ENCODE peak calls at places on chromosomes 11 and 22, in seven cellular contexts. D is esophagus muscularis mucosa, S is Peyer's patch, W is uterus, R is prostate gland, P is spleen, L is H1. I is an unnamed sample. For H3K27me3, the result is how much of the 10 kb centered on the place peaks cover.

GRCh38 chr11:45450189-45450588 is 164.0 kb upstream of the SYT13 start:
- DNase-seq in D (no peak), S (no peak), W (no peak), R (peak), P (no peak), L (no peak), I (no peak)

GRCh38 chr11:111565111-111565720 is 24.7 kb downstream of the LAYN start:
- DNase-seq in D (no peak), S (peak), W (peak), R (peak), P (no peak), L (peak), I (peak)

GRCh38 chr11:34916810-34917780 is 677 bp downstream of the PDHX start:
- DNase-seq in D (no peak), S (no peak), W (no peak), R (no peak), P (no peak), L (peak), I (no peak)

GRCh38 chr11:100914415-100914814 is 215.2 kb downstream of the PGR start:
- DNase-seq in D (no peak), S (no peak), W (no peak), R (no peak), P (no peak), L (no peak), I (no peak)

GRCh38 chr11:117300301-117300700 is 9.2 kb downstream of the BACE1-AS start:
- DNase-seq in D (no peak), S (no peak), W (peak), R (no peak), P (no peak), L (peak), I (peak)

GRCh38 chr11:102452461-102453285 is at the start of gene TMEM123:
- DNase-seq in D (peak), S (peak), W (peak), R (peak), P (peak), L (peak), I (peak)

GRCh38 chr11:44568706-44569473 is 3.4 kb downstream of the CD82 start:
- DNase-seq in D (peak), S (peak), W (peak), R (peak), P (peak), L (no peak), I (peak)

GRCh38 chr11:69645801-69646492 is 5.0 kb downstream of the CCND1 start:
- DNase-seq in D (no peak), S (no peak), W (no peak), R (no peak), P (peak), L (no peak), I (no peak)

GRCh38 chr11:48005878-48006277 is 25.5 kb downstream of the PTPRJ start:
- DNase-seq in D (no peak), S (no peak), W (no peak), R (no peak), P (peak), L (no peak), I (no peak)

GRCh38 chr11:1041936-1042608 is 5.6 kb upstream of the MUC6 start:
- DNase-seq in D (no peak), S (no peak), W (no peak), R (no peak), P (peak), L (no peak), I (no peak)

GRCh38 chr11:44066732-44067131 is 662 bp downstream of the ACCS start:
- DNase-seq in D (no peak), S (peak), W (peak), R (peak), P (no peak), L (no peak), I (no peak)

GRCh38 chr11:46930089-46930488 is 6.5 kb upstream of the CSTPP1 start:
- DNase-seq in D (no peak), S (no peak), W (no peak), R (no peak), P (no peak), L (no peak), I (no peak)

GRCh38 chr11:116701876-116702275 is 70.9 kb downstream of the BUD13 start:
- DNase-seq in D (no peak), S (no peak), W (no peak), R (no peak), P (no peak), L (no peak), I (no peak)

GRCh38 chr22:30829901-30830550 is 135.4 kb downstream of the OSBP2 start:
- DNase-seq in D (no peak), S (no peak), W (no peak), R (no peak), P (no peak), L (peak), I (no peak)

GRCh38 chr22:27139935-27140493 is 482.6 kb downstream of the MIAT start:
- DNase-seq in D (no peak), S (no peak), W (peak), R (no peak), P (no peak), L (no peak), I (peak)

GRCh38 chr11:34190192-34191139 is 85.0 kb downstream of the NAT10 start:
- DNase-seq in D (no peak), S (no peak), W (no peak), R (no peak), P (no peak), L (no peak), I (no peak)

GRCh38 chr22:41699264-41700104 is at the start of gene MEI1:
- DNase-seq in D (no peak), S (peak), W (peak), R (peak), P (peak), L (peak), I (peak)

GRCh38 chr11:62402226-62402625 is 16.6 kb upstream of the SCGB1A1 start:
- DNase-seq in D (no peak), S (peak), W (peak), R (no peak), P (peak), L (no peak), I (peak)

GRCh38 chr22:37701121-37701786 is 4.4 kb downstream of the TRIOBP start:
- DNase-seq in D (no peak), S (no peak), W (no peak), R (no peak), P (no peak), L (no peak), I (no peak)

GRCh38 chr11:129814244-129814992 is 1.2 kb upstream of the TMEM45B start:
- DNase-seq in D (no peak), S (no peak), W (no peak), R (no peak), P (peak), L (no peak), I (no peak)

GRCh38 chr22:39117585-39118191 is 20.6 kb downstream of the APOBEC3H start:
- DNase-seq in D (no peak), S (peak), W (no peak), R (peak), P (peak), L (no peak), I (no peak)

GRCh38 chr11:65477271-65478029 is 21.4 kb upstream of the MALAT1 start:
- DNase-seq in D (peak), S (peak), W (peak), R (peak), P (peak), L (peak), I (peak)

GRCh38 chr22:42294034-42294985 is 23.9 kb upstream of the TCF20 start:
- DNase-seq in D (no peak), S (peak), W (no peak), R (peak), P (no peak), L (peak), I (peak)

GRCh38 chr11:29623144-29623722 is 393.6 kb downstream of the KCNA4 start:
- DNase-seq in D (no peak), S (no peak), W (no peak), R (no peak), P (no peak), L (peak), I (no peak)

GRCh38 chr11:110432713-110433392 is 3.1 kb downstream of the FDX1 start:
- DNase-seq in D (no peak), S (no peak), W (no peak), R (no peak), P (no peak), L (no peak), I (no peak)

GRCh38 chr11:23284626-23285025 is 424.4 kb upstream of the CCDC179 start:
- DNase-seq in D (no peak), S (no peak), W (no peak), R (no peak), P (no peak), L (no peak), I (no peak)

GRCh38 chr11:76769645-76770586 is 13.2 kb upstream of the TSKU start:
- DNase-seq in D (no peak), S (peak), W (no peak), R (no peak), P (peak), L (no peak), I (no peak)

GRCh38 chr11:83864412-83865057 is 578.4 kb upstream of the CCDC90B start:
- DNase-seq in D (no peak), S (no peak), W (no peak), R (no peak), P (no peak), L (no peak), I (no peak)

GRCh38 chr22:19132693-19133400 is 1.7 kb downstream of the TSSK2 start:
- DNase-seq in D (no peak), S (no peak), W (no peak), R (no peak), P (no peak), L (no peak), I (no peak)

GRCh38 chr11:5196067-5196466 is 4.4 kb downstream of the OR51V1 start:
- DNase-seq in D (no peak), S (no peak), W (no peak), R (no peak), P (no peak), L (no peak), I (no peak)
- TF ChIP-seq CTCF in D (no peak), S (no peak), W (no peak), R (no peak), P (no peak), L (no peak), I (no peak)

GRCh38 chr11:131157678-131158077 is 212.7 kb upstream of the NTM start:
- DNase-seq in D (no peak), S (no peak), W (no peak), R (no peak), P (no peak), L (no peak), I (no peak)

DNA sequence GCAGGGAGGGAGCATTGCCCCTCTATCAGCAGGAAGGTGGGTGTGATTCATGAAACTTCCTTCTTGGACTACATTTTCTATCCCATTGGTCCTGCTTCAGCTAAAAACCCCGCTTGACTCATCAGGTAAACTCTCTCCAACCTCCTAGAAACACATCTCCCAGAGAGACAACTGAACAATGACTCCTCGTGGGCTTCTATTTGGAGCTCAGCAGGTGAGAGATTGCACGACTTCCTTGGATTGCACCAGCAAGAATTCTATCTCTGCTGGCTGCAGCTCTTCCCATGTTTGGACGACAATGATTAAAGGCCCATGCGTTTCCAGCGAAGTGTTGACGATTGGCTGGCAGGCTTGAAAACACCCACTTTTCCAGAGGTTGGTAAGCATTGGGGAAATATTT is 216.1 kb upstream of the NTM start:
- DNase-seq in D (no peak), S (no peak), W (no peak), R (no peak), P (no peak), L (no peak), I (no peak)
- H3K27me3 ChIP-seq in D (under half), S (under half), W (under half), R (under half), P (under half), L (under half), I (under half)

DNA sequence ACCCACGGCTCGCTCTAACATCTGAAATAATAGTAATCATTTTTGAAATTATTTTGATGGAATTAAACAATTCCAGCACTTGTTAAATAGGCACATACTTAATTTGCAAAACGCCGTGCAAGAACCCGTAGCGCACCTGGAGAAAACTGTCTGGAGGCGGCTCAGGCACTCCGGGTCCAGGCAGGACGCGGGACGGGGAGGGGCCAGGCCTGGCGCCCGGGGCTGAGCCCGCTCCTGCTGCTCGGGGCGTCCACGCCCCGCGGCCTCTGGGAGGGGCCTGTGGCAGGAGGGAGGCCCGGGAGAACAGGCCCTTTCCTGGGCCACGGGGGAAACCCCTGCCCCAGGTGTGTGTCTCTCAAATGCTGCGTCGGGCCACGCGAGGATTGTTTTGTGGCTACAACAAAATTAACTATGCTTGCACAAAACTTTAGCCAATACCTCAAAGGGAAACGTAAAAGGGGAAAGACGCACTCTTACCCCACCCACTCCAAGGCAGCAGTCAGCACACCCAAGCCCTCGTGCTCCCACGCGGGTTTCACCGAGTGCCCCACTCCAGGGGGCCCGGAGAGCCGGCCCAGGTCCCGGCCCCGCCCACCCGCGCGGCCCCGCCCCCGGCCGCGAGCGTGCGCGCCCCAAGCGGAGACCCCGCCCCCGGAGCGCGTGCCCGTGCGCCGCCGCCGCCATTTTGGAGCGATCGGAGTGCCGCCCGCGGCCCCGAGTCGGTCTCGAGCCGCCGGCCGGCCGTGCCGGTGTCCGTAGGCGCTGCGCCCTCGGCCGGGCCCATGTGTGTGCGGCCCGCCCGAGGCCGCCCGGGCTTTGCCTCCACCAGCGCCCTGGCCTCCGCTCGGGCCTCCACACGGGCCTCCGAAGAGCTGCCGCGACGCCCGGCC is at the start of gene PPP6R2:
- DNase-seq in D (no peak), S (peak), W (peak), R (peak), P (peak), L (peak), I (peak)
- TF ChIP-seq POLR2A in D (no peak), S (peak), W (no peak), R (peak), P (peak), L (no peak), I (peak)

GRCh38 chr11:2194877-2195755 is 23.5 kb upstream of the TH start:
- DNase-seq in D (no peak), S (peak), W (no peak), R (no peak), P (no peak), L (peak), I (no peak)
- TF ChIP-seq CTCF in D (peak), S (peak), W (peak), R (peak), P (peak), L (peak), I (peak)

DNA sequence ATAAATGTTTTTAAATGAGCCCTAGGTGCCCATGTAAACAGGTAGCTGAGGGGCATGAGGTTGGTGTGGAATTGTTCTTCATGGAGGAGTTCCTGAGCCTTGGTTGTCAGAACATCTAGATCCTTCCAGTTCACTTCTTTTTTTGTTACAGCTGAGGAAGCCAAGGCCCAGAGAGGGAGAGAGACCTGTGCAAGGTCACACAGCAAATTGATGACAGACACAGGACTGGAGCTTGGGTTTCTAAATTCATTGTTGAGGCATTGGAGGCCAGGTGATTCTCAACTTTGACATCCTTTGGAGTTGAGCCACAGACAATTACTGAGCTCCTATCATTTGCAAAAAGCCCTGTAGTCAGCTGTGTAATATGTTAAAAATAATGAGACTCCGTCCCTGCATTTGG is 73.1 kb upstream of the CRYBB3 start:
- DNase-seq in D (no peak), S (no peak), W (no peak), R (no peak), P (no peak), L (no peak), I (no peak)
- H3K27me3 ChIP-seq in D (under half), S (under half), W (under half), R (under half), P (under half), L (under half), I (under half)